ENCODE peak calls at places on chromosome 3, in four cellular contexts. W is HCT116, F is GM12878, Y is SK-N-SH. T is an unnamed sample.

GRCh38 chr3:111989061-111989678 is 9.6 kb upstream of the TAGLN3 start:
- DNase-seq in W (peak), F (no peak), Y (peak), T (no peak)

GRCh38 chr3:107201146-107201545 is 176.1 kb upstream of the CCDC54 start:
- DNase-seq in W (no peak), F (no peak), Y (no peak), T (no peak)

GRCh38 chr3:5198986-5199731 is 11.7 kb downstream of the EDEM1 start:
- DNase-seq in W (no peak), F (no peak), Y (no peak), T (no peak)

GRCh38 chr3:31565288-31565687 is 32.6 kb downstream of the STT3B start:
- DNase-seq in W (no peak), F (no peak), Y (no peak), T (no peak)

GRCh38 chr3:93867425-93867824 is 106.3 kb downstream of the PROS1 start:
- DNase-seq in W (no peak), F (no peak), Y (no peak), T (no peak)

GRCh38 chr3:105608623-105609022 is 241.9 kb downstream of the ALCAM start:
- DNase-seq in W (no peak), F (no peak), Y (no peak), T (no peak)

GRCh38 chr3:59006791-59007517 is 42.9 kb downstream of the CFAP20DC start:
- DNase-seq in W (no peak), F (no peak), Y (no peak), T (no peak)

GRCh38 chr3:111910806-111911205 is 51.7 kb downstream of the PHLDB2 start:
- DNase-seq in W (no peak), F (no peak), Y (no peak), T (no peak)

GRCh38 chr3:169965562-169965961 is 1.0 kb upstream of the SEC62 start:
- DNase-seq in W (no peak), F (no peak), Y (no peak), T (no peak)

GRCh38 chr3:169966951-169967915 is 626 bp downstream of the SEC62 start:
- DNase-seq in W (no peak), F (no peak), Y (peak), T (peak)

GRCh38 chr3:169968224-169968623 is 1.6 kb downstream of the SEC62 start:
- DNase-seq in W (no peak), F (no peak), Y (no peak), T (no peak)

GRCh38 chr3:169966086-169966950 is at the start of gene SEC62:
- DNase-seq in W (peak), F (peak), Y (peak), T (peak)

DNA sequence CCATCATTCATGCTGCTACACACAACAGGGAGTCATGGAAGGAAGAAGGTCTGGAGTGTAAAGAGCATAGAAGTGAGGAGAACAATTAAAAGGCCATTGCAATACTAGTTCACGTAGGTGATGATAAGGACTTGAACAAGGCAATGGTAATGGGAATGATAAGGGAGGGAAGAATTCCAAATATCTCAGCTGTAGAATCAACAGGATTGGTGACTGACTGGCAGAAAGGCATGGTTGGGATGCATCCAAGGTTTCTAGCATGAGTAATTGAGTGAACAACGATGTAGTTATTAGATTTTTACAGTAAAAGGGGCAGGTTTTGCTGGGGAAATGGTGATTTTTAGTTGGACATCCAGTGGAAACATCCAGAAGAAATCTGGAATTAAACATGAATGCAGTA is 2.4 kb upstream of the SEC62 start:
- DNase-seq in W (no peak), F (no peak), Y (no peak), T (no peak)
- TF ChIP-seq JUND in W (no peak), F (no peak), Y (no peak), T (no peak)

GRCh38 chr3:55090746-55091145 is 162.9 kb upstream of the LRTM1 start:
- DNase-seq in W (no peak), F (no peak), Y (no peak), T (no peak)
- TF ChIP-seq JUND in W (no peak), F (no peak), Y (no peak), T (no peak)

GRCh38 chr3:120688121-120688520 is 6.1 kb upstream of the HGD start:
- DNase-seq in W (no peak), F (peak), Y (no peak), T (no peak)

GRCh38 chr3:120685411-120685810 is 3.4 kb upstream of the HGD start:
- DNase-seq in W (no peak), F (no peak), Y (no peak), T (no peak)

GRCh38 chr3:120693439-120694172 is 11.6 kb upstream of the HGD start:
- DNase-seq in W (no peak), F (no peak), Y (no peak), T (peak)

GRCh38 chr3:120684896-120685295 is 2.9 kb upstream of the HGD start:
- DNase-seq in W (no peak), F (no peak), Y (no peak), T (no peak)

GRCh38 chr3:120689395-120689794 is 7.4 kb upstream of the HGD start:
- DNase-seq in W (no peak), F (no peak), Y (no peak), T (no peak)
- TF ChIP-seq JUND in W (no peak), F (no peak), Y (no peak), T (no peak)

DNA sequence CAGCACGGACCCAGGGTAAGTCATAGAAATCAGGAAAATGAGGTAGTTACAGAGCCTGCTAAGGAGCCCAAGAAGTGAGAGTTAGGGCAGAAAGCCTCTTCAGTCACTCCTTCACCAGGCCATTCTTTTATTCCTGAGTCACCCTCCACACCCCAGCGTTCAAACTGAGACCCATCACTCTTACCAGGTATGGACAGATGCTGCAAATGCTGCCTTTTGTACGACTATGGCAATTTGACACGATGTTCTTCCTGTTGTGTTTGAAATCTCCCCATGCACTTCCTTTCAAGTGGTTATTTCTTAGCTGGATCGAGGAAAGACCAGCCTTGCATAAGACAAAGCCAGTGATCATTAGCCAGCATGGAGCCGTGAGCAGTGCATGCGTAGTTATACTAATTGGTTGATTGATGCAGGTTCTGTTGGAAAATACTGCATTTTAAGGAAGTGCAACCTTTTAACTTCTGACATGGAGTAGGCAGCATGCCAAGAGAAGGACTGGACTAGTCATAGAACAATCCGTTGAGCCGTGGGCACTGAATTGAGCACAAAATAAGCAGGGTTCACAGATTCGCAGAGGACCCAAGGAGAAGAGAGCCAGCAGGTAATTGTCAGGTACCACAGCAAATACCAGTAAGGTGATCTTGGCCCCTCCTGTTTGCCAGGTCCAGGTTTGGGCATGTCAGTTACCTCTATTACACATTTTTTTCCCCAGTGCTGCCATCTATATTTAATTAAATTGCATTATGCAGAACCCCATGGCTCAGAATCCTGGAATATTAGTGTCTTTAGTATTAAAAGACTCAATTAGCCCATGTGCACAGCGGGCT is 28.9 kb upstream of the BCL6 start:
- DNase-seq in W (no peak), F (no peak), Y (no peak), T (no peak)
- TF ChIP-seq JUND in W (no peak), F (no peak), Y (no peak), T (no peak)

DNA sequence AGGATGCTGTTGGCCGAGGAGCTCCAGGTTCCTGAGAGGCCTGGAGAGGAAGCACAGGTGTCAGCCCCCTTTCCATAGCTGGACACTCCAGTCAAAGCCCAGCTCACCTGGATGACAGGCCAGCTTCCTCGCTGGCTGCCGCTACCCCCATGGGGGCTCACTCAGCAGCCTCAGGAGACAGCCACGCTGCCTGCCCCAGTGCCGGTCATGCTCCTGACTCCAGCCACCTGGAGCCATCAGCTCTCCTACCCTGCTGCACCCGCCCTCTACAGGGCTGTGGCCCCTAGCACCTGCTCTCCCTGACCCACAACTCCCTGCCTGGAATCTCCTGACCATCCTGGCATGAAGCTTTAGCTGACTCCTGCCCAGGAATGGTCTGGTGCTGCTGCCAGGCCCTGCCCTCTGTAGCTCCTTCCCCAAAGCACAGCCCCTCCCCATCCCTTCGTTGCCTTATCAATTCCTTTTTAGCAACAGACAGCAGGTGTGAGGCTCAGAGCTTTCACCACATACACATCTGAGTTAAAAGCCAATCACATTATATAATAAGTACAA is 94.2 kb downstream of the NUP210 start:
- DNase-seq in W (no peak), F (no peak), Y (no peak), T (no peak)
- TF ChIP-seq JUND in W (no peak), F (no peak), Y (no peak), T (no peak)

DNA sequence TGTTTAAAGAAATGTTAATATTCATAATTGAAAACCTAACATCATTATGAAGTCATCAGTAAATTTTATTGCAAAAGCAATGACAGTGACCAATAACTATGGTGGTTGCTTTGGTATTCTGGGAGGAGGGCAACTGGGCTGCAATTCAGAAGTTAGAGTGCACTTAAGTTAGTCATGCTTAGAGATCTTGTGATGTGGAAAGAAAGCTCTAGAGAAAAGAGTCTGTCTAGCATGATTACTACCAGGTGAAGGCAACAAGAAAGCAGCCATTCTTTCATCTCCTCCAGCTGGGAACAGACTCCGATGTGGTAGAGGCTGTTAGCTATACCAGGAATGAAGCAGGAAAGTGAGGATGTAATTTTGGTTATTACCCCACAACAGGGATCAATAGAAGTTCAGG is 625.6 kb downstream of the SI start:
- DNase-seq in W (no peak), F (no peak), Y (no peak), T (no peak)
- TF ChIP-seq JUND in W (no peak), F (no peak), Y (no peak), T (no peak)

GRCh38 chr3:12611117-12611516 is 52.8 kb downstream of the RAF1 start:
- DNase-seq in W (no peak), F (no peak), Y (no peak), T (no peak)
- TF ChIP-seq JUND in W (no peak), F (no peak), Y (no peak), T (no peak)

GRCh38 chr3:177585271-177585670 is 388.0 kb upstream of the TBL1XR1 start:
- DNase-seq in W (no peak), F (no peak), Y (no peak), T (no peak)
- TF ChIP-seq JUND in W (no peak), F (no peak), Y (no peak), T (no peak)

DNA sequence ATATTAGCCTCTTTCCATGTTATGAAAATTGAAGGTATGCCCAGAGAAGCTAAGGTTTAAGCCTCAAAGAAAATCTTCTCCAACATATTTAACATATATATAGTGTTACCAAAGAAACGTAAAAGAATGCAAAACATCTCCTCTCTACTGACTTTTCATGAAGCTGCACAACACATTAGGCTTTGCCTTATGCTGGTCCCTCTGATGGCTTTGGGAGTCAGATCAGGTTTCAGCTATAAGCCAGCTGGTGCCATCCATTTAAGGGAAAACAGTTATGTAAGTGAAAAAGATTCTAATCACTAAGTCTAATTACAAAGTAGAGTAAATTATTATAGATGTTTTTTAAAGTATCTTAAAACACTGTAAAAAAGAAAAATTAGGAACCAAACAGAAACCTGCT is 410.5 kb downstream of the LSAMP start:
- DNase-seq in W (no peak), F (no peak), Y (no peak), T (no peak)
- TF ChIP-seq JUND in W (no peak), F (no peak), Y (no peak), T (no peak)

T was measured in T47D.